ENCODE peak calls at places on chromosomes 5 and 9, in nine cellular contexts. Q is activated CD4-positive, alpha-beta T cell treated with anti-CD3 and anti-CD28 coated beads, Interleukin-2, amount 50 U/mL, for 1 hour; A is germinal center; C is activated naive CD8-positive, alpha-beta T cell treated with anti-CD3 and anti-CD28 coated beads for 36 hours; D is ovary; Z is psoas muscle; U is COR-L47; X is T-helper 1 cell; N is amygdala. I is an unnamed sample.

GRCh38 chr9:73906671-73907070 is 590.5 kb upstream of the RORB start:
- DNase-seq in Q (no peak), A (no peak), C (no peak), D (no peak), Z (no peak), U (no peak), X (no peak), N (no peak), I (no peak)

GRCh38 chr5:158987231-158987630 is 112.5 kb downstream of the EBF1 start:
- DNase-seq in Q (no peak), A (no peak), C (no peak), D (no peak), Z (no peak), U (no peak), X (no peak), N (no peak), I (no peak)

GRCh38 chr5:136025900-136026299 is 2.9 kb upstream of the TGFBI start:
- DNase-seq in Q (no peak), A (no peak), C (no peak), D (no peak), Z (no peak), U (no peak), X (no peak), N (no peak), I (no peak)

GRCh38 chr9:121819511-121820231 is 168.2 kb downstream of the DAB2IP start:
- DNase-seq in Q (no peak), A (no peak), C (no peak), D (no peak), Z (no peak), U (no peak), X (no peak), N (no peak), I (no peak)

GRCh38 chr9:75071530-75072122 is 16.3 kb downstream of the NMRK1 start:
- DNase-seq in Q (peak), A (no peak), C (peak), D (no peak), Z (no peak), U (no peak), X (peak), N (no peak), I (no peak)

GRCh38 chr5:139676951-139677367 is 28.8 kb downstream of the CXXC5 start:
- DNase-seq in Q (no peak), A (no peak), C (no peak), D (no peak), Z (no peak), U (no peak), X (no peak), N (peak), I (no peak)

GRCh38 chr5:33526755-33527154 is 86.0 kb downstream of the TARS1 start:
- DNase-seq in Q (no peak), A (no peak), C (no peak), D (no peak), Z (no peak), U (peak), X (no peak), N (no peak), I (no peak)

GRCh38 chr9:111232997-111233790 is 96.8 kb downstream of the OR2K2 start:
- DNase-seq in Q (no peak), A (no peak), C (no peak), D (no peak), Z (peak), U (no peak), X (no peak), N (no peak), I (no peak)

GRCh38 chr5:52893105-52893504 is 96.0 kb upstream of the ITGA2 start:
- DNase-seq in Q (no peak), A (no peak), C (no peak), D (no peak), Z (no peak), U (no peak), X (no peak), N (no peak), I (no peak)

GRCh38 chr5:61202213-61202612 is 39.9 kb upstream of the SMIM15 start:
- DNase-seq in Q (no peak), A (no peak), C (no peak), D (no peak), Z (no peak), U (no peak), X (no peak), N (no peak), I (no peak)

GRCh38 chr5:180797256-180798192 is 5.1 kb downstream of the MGAT1 start:
- DNase-seq in Q (no peak), A (no peak), C (no peak), D (no peak), Z (no peak), U (no peak), X (no peak), N (no peak), I (no peak)